ENCODE peak calls at places on chromosomes 3 and 15, in ten cellular contexts. K, W, Z, B, R, H, E, M, D and J are unnamed samples.

GRCh38 chr3:52277972-52278509 is 408 bp downstream of the WDR82 start:
- DNase-seq in M (peak), K (peak), E (no peak), H (no peak), D (no peak), R (no peak), Z (no peak), B (peak), W (peak), J (no peak)

GRCh38 chr3:182413061-182413460 is 380.2 kb upstream of the ATP11B start:
- DNase-seq in D (no peak), B (no peak), Z (no peak), W (no peak), H (no peak), M (no peak), E (no peak), R (no peak), K (no peak), J (no peak)

GRCh38 chr15:50744601-50745000 is 20.9 kb downstream of the SPPL2A start:
- DNase-seq in E (no peak), H (no peak), R (no peak), W (no peak), D (no peak), Z (no peak), K (no peak), M (no peak), B (no peak), J (no peak)

GRCh38 chr3:29649815-29650547 is 369.1 kb downstream of the RBMS3 start:
- DNase-seq in E (no peak), W (peak), M (no peak), Z (peak), D (no peak), R (no peak), K (peak), H (no peak), B (no peak), J (no peak)

GRCh38 chr15:66007663-66008262 is 138.5 kb downstream of the RAB11A start:
- DNase-seq in B (no peak), D (no peak), H (no peak), K (no peak), Z (no peak), W (no peak), M (no peak), E (no peak), R (no peak), J (no peak)

GRCh38 chr3:159634414-159634813 is 354.2 kb upstream of the IL12A start:
- DNase-seq in Z (peak), B (no peak), R (no peak), D (no peak), E (no peak), K (peak), M (no peak), W (no peak), H (no peak), J (no peak)

GRCh38 chr15:70048196-70048565 is 49.5 kb downstream of the TLE3 start:
- DNase-seq in B (no peak), R (no peak), H (no peak), E (no peak), M (no peak), K (no peak), Z (no peak), D (no peak), W (no peak), J (no peak)

GRCh38 chr15:23049984-23050628 is 10.7 kb upstream of the TUBGCP5 start:
- DNase-seq in H (no peak), K (no peak), Z (no peak), E (no peak), R (no peak), W (no peak), B (no peak), M (no peak), D (no peak), J (no peak)

GRCh38 chr3:129624347-129625070 is 18.0 kb upstream of the PLXND1 start:
- DNase-seq in Z (no peak), M (no peak), W (no peak), K (no peak), E (no peak), B (no peak), R (no peak), D (no peak), H (no peak), J (no peak)

GRCh38 chr3:45437388-45437787 is 49.0 kb downstream of the LARS2 start:
- DNase-seq in H (no peak), M (no peak), E (no peak), D (no peak), W (no peak), K (no peak), B (no peak), R (no peak), Z (peak), J (no peak)